ENCODE peak calls at places on chromosomes 5 and 9, in four cellular contexts. U, G, W and A are unnamed samples.

GRCh38 chr5:121962347-121962670 is 534 bp downstream of the SRFBP1 start:
- DNase-seq in G (no peak), W (no peak), U (no peak), A (no peak)

GRCh38 chr9:3330792-3331420 is 194.9 kb downstream of the RFX3 start:
- DNase-seq in U (no peak), W (peak), G (no peak), A (no peak)

GRCh38 chr5:139422307-139422893 is 16.9 kb downstream of the DNAJC18 start:
- DNase-seq in G (peak), U (peak), W (peak), A (no peak)

GRCh38 chr5:154145268-154145667 is 45.3 kb upstream of the GALNT10 start:
- DNase-seq in W (no peak), U (no peak), G (no peak), A (no peak)

GRCh38 chr5:41510176-41510831 is at the start of gene PLCXD3:
- DNase-seq in G (no peak), W (no peak), U (no peak), A (no peak)

GRCh38 chr9:132383462-132383883 is 23.2 kb downstream of the TTF1 start:
- DNase-seq in W (no peak), U (no peak), G (no peak), A (no peak)

GRCh38 chr5:171759777-171760176 is 25.8 kb upstream of the SMIM23 start:
- DNase-seq in U (no peak), G (no peak), W (no peak), A (no peak)

GRCh38 chr5:159951387-159951786 is 35.1 kb downstream of the ADRA1B start:
- DNase-seq in G (peak), U (no peak), W (no peak), A (no peak)

GRCh38 chr9:71743217-71743705 is 25.1 kb downstream of the CEMIP2 start:
- DNase-seq in W (no peak), U (no peak), G (no peak), A (no peak)

GRCh38 chr5:136819526-136820302 is 454.4 kb upstream of the TRPC7 start:
- DNase-seq in W (no peak), U (no peak), G (no peak), A (no peak)

GRCh38 chr5:93189707-93190120 is 391.3 kb downstream of the NR2F1-AS1 start:
- DNase-seq in W (peak), G (no peak), U (no peak), A (no peak)

DNA sequence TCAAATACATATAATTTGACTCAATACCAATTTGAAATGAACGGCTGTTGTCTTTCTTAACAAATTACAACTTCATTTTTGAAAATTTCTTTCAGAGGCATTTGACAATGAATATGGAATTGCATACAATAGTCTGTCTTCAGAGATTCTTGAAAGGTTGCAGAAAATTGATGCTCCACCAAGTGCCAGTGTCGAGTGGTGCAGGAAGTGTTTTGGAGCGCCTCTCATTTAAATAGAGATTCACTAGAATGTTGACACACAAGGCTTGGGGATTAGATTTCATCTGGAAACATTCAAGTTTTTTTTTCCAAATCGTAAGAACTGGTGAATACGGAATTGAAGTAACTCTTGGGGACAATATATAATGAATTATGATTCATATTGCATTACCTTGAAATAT is 8.1 kb downstream of the RPS6 start:
- DNase-seq in G (no peak), W (no peak), U (no peak), A (no peak)
- TF ChIP-seq CTCF in G (no peak), W (no peak), U (no peak), A (no peak)

DNA sequence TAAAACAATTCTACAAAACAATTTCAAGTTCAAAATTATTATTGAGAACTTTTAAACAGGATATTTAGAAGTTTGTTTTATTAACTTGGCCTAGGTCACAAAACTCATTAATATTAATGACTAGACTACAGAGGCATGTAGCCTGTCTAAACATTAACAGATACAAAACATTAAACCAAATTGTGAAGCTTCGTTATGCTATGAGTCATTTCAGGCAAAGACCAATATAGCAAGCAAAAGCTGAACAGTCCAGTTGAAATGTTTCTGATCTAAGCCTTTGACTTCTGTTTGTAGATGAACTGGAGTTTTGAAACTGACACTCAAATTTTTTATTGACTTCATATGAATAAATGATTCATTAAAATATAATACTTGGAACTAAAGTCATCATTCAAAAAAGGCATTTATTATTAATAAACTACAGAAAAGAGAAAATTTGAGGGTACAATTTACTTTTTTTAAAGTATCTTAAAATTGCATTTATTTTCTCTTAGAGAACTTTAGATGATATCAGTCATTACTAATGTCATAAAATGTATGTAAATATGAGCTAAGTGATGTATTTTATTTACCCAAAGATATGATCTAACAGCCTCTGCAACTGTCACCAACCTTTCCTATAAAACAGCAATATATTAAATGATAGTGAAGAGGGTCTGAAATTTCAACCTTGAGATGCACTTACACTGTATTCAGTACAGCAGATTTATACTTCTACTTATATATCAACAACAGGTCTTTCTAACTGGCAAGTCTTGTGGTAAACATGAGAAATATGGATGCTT is 188.8 kb downstream of the COMMD10 start:
- DNase-seq in U (no peak), W (peak), G (no peak), A (no peak)
- TF ChIP-seq CTCF in U (no peak), W (no peak), G (no peak), A (no peak)

DNA sequence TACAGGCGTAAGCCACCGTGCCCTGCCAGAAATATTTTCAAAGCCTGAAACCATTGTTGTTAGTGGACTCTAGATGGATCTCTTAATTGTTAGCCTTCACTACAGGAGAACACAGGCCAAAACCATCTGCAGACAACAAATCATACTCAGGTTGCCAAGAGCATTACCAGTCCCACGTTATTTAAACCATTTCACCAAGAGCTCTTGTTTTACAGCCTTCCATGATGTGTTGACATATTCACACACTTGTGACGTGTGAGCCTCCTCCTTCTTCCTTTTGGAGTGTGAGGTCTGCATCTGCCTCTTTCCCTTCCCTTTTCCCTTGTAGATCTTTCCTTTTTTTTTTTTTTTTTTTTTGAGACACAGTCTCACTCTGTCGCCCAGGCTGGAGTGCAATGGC is 279.0 kb downstream of the AUH start:
- DNase-seq in U (no peak), G (no peak), W (no peak), A (no peak)
- TF ChIP-seq CTCF in U (no peak), G (no peak), W (no peak), A (no peak)

GRCh38 chr5:61327761-61328753 is 4.0 kb upstream of the ZSWIM6 start:
- DNase-seq in U (no peak), G (no peak), W (peak), A (no peak)
- TF ChIP-seq CTCF in U (no peak), G (no peak), W (no peak), A (no peak)